ENCODE peak calls at places on chromosomes 12 and 14, in eight cellular contexts. O is WTC11, Q is AG09309, B is heart right ventricle, U is endothelial cell, I is upper lobe of right lung, C is fibroblast of mammary gland, K is A549. G is an unnamed sample.

GRCh38 chr14:68676511-68676943 is 116.3 kb downstream of the ZFP36L1 start:
- DNase-seq in O (no peak), Q (no peak), B (no peak), U (no peak), I (peak), C (no peak), K (no peak), G (no peak)

GRCh38 chr12:12265571-12266388 is 1.1 kb downstream of the LRP6 start:
- DNase-seq in O (no peak), Q (no peak), B (no peak), U (no peak), I (no peak), C (peak), K (no peak), G (no peak)

GRCh38 chr14:22565391-22565945 is 23.6 kb downstream of the DAD1 start:
- DNase-seq in O (no peak), Q (no peak), B (no peak), U (no peak), I (no peak), C (no peak), K (no peak), G (no peak)

GRCh38 chr12:25553083-25553482 is at the start of gene LMNTD1:
- DNase-seq in O (no peak), Q (peak), B (no peak), U (no peak), I (no peak), C (peak), K (no peak), G (no peak)

GRCh38 chr12:8145754-8146415 is 10.9 kb upstream of the ZNF705A start:
- DNase-seq in O (peak), Q (peak), B (peak), U (no peak), I (peak), C (peak), K (no peak), G (no peak)

GRCh38 chr12:120117961-120118709 is 1.6 kb upstream of the RAB35 start:
- DNase-seq in O (peak), Q (no peak), B (no peak), U (no peak), I (no peak), C (peak), K (peak), G (peak)

GRCh38 chr12:131900397-131900796 is 6.0 kb downstream of the ULK1 start:
- DNase-seq in O (no peak), Q (no peak), B (no peak), U (no peak), I (no peak), C (no peak), K (no peak), G (no peak)

GRCh38 chr12:68733661-68734071 is 12.3 kb upstream of the SLC35E3 start:
- DNase-seq in O (no peak), Q (peak), B (no peak), U (no peak), I (no peak), C (peak), K (no peak), G (no peak)

GRCh38 chr14:70048313-70048654 is 140.5 kb downstream of the SLC8A3 start:
- DNase-seq in O (no peak), Q (no peak), B (no peak), U (no peak), I (no peak), C (no peak), K (no peak), G (no peak)

GRCh38 chr14:85217412-85217811 is 312.5 kb upstream of the FLRT2 start:
- DNase-seq in O (no peak), Q (no peak), B (no peak), U (no peak), I (no peak), C (peak), K (no peak), G (no peak)

GRCh38 chr12:57216014-57216891 is at the start of gene NXPH4:
- DNase-seq in O (peak), Q (no peak), B (peak), U (no peak), I (no peak), C (no peak), K (peak), G (peak)

GRCh38 chr12:6238875-6239274 is 38.7 kb downstream of the CD9 start:
- DNase-seq in O (no peak), Q (no peak), B (no peak), U (no peak), I (peak), C (no peak), K (no peak), G (no peak)

GRCh38 chr14:99191663-99192621 is 80.1 kb downstream of the BCL11B start:
- DNase-seq in O (no peak), Q (no peak), B (peak), U (no peak), I (no peak), C (peak), K (no peak), G (peak)

GRCh38 chr12:56128669-56129209 is 672 bp downstream of the ESYT1 start:
- DNase-seq in O (no peak), Q (no peak), B (peak), U (no peak), I (no peak), C (no peak), K (peak), G (no peak)

GRCh38 chr12:98645572-98646067 is 530 bp downstream of the APAF1 start:
- DNase-seq in O (peak), Q (no peak), B (no peak), U (no peak), I (no peak), C (peak), K (peak), G (peak)

GRCh38 chr12:32755654-32756475 is at the start of gene YARS2:
- DNase-seq in O (peak), Q (peak), B (peak), U (peak), I (peak), C (peak), K (peak), G (peak)

GRCh38 chr12:116037941-116038837 is 239.3 kb downstream of the MED13L start:
- DNase-seq in O (no peak), Q (peak), B (no peak), U (no peak), I (no peak), C (peak), K (no peak), G (no peak)

GRCh38 chr12:64700532-64700931 is 58.7 kb downstream of the GNS start:
- DNase-seq in O (no peak), Q (no peak), B (no peak), U (no peak), I (no peak), C (no peak), K (no peak), G (no peak)

GRCh38 chr14:61866932-61867920 is 105.0 kb downstream of the SNAPC1 start:
- DNase-seq in O (no peak), Q (no peak), B (no peak), U (no peak), I (no peak), C (no peak), K (no peak), G (peak)

GRCh38 chr14:89959853-89960493 is 4.2 kb downstream of the TDP1 start:
- DNase-seq in O (no peak), Q (no peak), B (no peak), U (no peak), I (no peak), C (no peak), K (no peak), G (no peak)

GRCh38 chr14:41718477-41719166 is 111.9 kb downstream of the LRFN5 start:
- DNase-seq in O (no peak), Q (no peak), B (no peak), U (no peak), I (no peak), C (no peak), K (no peak), G (no peak)

GRCh38 chr14:25006961-25007795 is 42.8 kb downstream of the STXBP6 start:
- DNase-seq in O (no peak), Q (peak), B (no peak), U (no peak), I (no peak), C (peak), K (peak), G (peak)
- TF ChIP-seq CTCF in O (no peak), Q (no peak), B (no peak), U (no peak), I (no peak), C (no peak), K (no peak), G (no peak)

GRCh38 chr12:88940854-88941253 is 360.6 kb upstream of the KITLG start:
- DNase-seq in O (no peak), Q (no peak), B (no peak), U (no peak), I (no peak), C (no peak), K (no peak), G (no peak)
- TF ChIP-seq CTCF in O (no peak), Q (no peak), B (no peak), U (no peak), I (no peak), C (no peak), K (no peak), G (no peak)

GRCh38 chr14:101843665-101844064 is 82.2 kb downstream of the PPP2R5C start:
- DNase-seq in O (no peak), Q (no peak), B (no peak), U (no peak), I (no peak), C (peak), K (no peak), G (peak)
- TF ChIP-seq CTCF in O (no peak), Q (peak), B (peak), U (peak), I (peak), C (peak), K (peak), G (no peak)

DNA sequence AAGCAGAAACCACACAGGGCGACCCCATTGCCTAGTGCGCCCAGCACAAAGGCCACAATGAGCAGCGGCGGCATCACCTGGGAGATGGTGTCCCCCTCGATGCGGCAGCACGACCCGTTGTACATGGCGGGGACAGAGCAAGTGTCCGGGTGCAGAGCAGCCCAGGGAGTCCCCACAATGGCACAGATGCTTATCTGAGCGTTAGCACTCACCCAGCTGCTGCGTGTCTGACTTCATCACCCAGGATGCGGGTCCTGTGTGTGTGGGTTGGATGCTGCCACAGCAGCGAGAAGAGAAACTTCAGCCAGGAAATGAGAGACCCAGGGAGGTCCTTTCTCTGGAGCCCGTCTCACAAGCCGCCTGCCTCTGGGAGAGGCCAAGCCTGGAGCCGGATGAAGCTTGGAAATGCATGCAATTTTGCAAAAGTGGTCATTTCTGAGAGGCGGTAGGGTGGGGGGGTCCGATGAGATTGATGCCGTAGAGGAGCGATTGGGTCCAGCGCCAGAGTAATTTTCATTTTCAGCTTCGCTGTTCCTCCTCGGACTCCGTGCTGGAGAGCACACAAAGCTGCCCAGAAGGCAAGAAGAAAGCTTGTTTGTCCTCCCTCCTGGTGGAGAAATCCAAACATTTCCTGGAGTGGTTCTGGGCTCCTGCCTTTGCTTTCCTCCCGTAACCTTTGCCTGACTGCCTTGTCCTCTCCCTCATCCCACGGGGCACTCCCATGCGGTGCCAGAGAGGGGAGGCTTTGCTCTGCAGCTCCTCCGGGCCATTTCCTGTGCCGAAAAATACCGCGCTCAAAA is at the start of gene HCAR1:
- DNase-seq in O (peak), Q (no peak), B (no peak), U (no peak), I (no peak), C (peak), K (no peak), G (peak)
- TF ChIP-seq CTCF in O (no peak), Q (no peak), B (no peak), U (no peak), I (no peak), C (no peak), K (no peak), G (peak)

GRCh38 chr12:59084758-59085383 is 164.6 kb upstream of the LRIG3 start:
- DNase-seq in O (peak), Q (peak), B (no peak), U (no peak), I (no peak), C (peak), K (no peak), G (no peak)
- TF ChIP-seq CTCF in O (no peak), Q (peak), B (no peak), U (no peak), I (no peak), C (no peak), K (no peak), G (no peak)

GRCh38 chr14:75926431-75926830 is 55.4 kb downstream of the TGFB3 start:
- DNase-seq in O (no peak), Q (no peak), B (no peak), U (no peak), I (no peak), C (peak), K (no peak), G (no peak)
- TF ChIP-seq CTCF in O (no peak), Q (no peak), B (no peak), U (peak), I (no peak), C (no peak), K (no peak), G (no peak)

GRCh38 chr12:2624543-2625266 is 170.1 kb upstream of the FKBP4 start:
- DNase-seq in O (peak), Q (no peak), B (no peak), U (peak), I (no peak), C (peak), K (no peak), G (no peak)
- TF ChIP-seq CTCF in O (peak), Q (peak), B (peak), U (peak), I (no peak), C (peak), K (no peak), G (no peak)

GRCh38 chr12:94811611-94812010 is 161.3 kb upstream of the TMCC3 start:
- DNase-seq in O (no peak), Q (no peak), B (no peak), U (no peak), I (no peak), C (no peak), K (no peak), G (no peak)
- TF ChIP-seq CTCF in O (no peak), Q (no peak), B (no peak), U (no peak), I (no peak), C (no peak), K (no peak), G (no peak)

GRCh38 chr12:53062977-53063707 is 13.3 kb downstream of the TNS2 start:
- DNase-seq in O (peak), Q (no peak), B (no peak), U (no peak), I (peak), C (no peak), K (no peak), G (no peak)

GRCh38 chr12:53060064-53060720 is 10.3 kb downstream of the TNS2 start:
- DNase-seq in O (no peak), Q (no peak), B (no peak), U (no peak), I (no peak), C (no peak), K (no peak), G (no peak)

GRCh38 chr12:53060721-53061276 is 10.9 kb downstream of the TNS2 start:
- DNase-seq in O (no peak), Q (no peak), B (peak), U (no peak), I (peak), C (no peak), K (no peak), G (no peak)

GRCh38 chr12:53062011-53062961 is 12.4 kb downstream of the TNS2 start:
- DNase-seq in O (no peak), Q (no peak), B (no peak), U (no peak), I (peak), C (no peak), K (no peak), G (no peak)

GRCh38 chr12:53061404-53062010 is 11.6 kb downstream of the TNS2 start:
- DNase-seq in O (peak), Q (no peak), B (no peak), U (no peak), I (peak), C (no peak), K (peak), G (peak)
- TF ChIP-seq CTCF in O (no peak), Q (peak), B (no peak), U (no peak), I (no peak), C (no peak), K (peak), G (no peak)

G was measured in Calu3.